ENCODE peak calls at places on chromosome 3, in four cellular contexts. L is activated B cell treated with CpG ODN at 0.5 μM for 24 hours; D is HS-27A; F is stimulated activated CD8-positive, alpha-beta memory T cell treated with anti-CD3 and anti-CD28 coated beads, Interleukin-4, amount 100 ng/mL, for 1 hour. S is an unnamed sample.

GRCh38 chr3:120227710-120228347 is 57.2 kb downstream of the GPR156 start:
- DNase-seq in L (no peak), D (no peak), F (no peak), S (no peak)

GRCh38 chr3:176566757-176567156 is 630.5 kb downstream of the TBL1XR1 start:
- DNase-seq in L (no peak), F (no peak), D (no peak), S (no peak)

GRCh38 chr3:123832712-123833397 is 51.3 kb downstream of the MYLK start:
- DNase-seq in L (no peak), F (no peak), D (no peak), S (no peak)

GRCh38 chr3:182983811-182984210 is 3.5 kb upstream of the DCUN1D1 start:
- DNase-seq in L (no peak), D (no peak), F (no peak), S (no peak)

GRCh38 chr3:44988073-44988472 is 12.0 kb downstream of the EXOSC7 start:
- DNase-seq in L (no peak), F (no peak), D (no peak), S (no peak)

GRCh38 chr3:105502333-105502732 is 135.6 kb downstream of the ALCAM start:
- DNase-seq in D (no peak), F (no peak), L (no peak), S (no peak)

GRCh38 chr3:127622772-127623576 is 6.0 kb upstream of the PODXL2 start:
- DNase-seq in L (no peak), F (no peak), D (no peak), S (no peak)

GRCh38 chr3:100682056-100682853 is 27.0 kb upstream of the TFG start:
- DNase-seq in D (no peak), L (no peak), F (no peak), S (no peak)

GRCh38 chr3:40518848-40519247 is 5.9 kb upstream of the ZNF621 start:
- DNase-seq in F (no peak), D (no peak), L (no peak), S (no peak)

GRCh38 chr3:171054921-171055320 is 28.4 kb upstream of the SLC2A2 start:
- DNase-seq in D (no peak), L (no peak), F (no peak), S (no peak)

GRCh38 chr3:52211268-52211891 is 13.4 kb downstream of the ALAS1 start:
- DNase-seq in F (no peak), D (no peak), L (no peak), S (no peak)

GRCh38 chr3:20104167-20104661 is 64.0 kb downstream of the KAT2B start:
- DNase-seq in F (no peak), L (no peak), D (no peak), S (no peak)

GRCh38 chr3:129278970-129279906 is 568 bp downstream of the HMCES start:
- DNase-seq in L (peak), F (peak), D (no peak), S (peak)

GRCh38 chr3:176584413-176585176 is 612.7 kb downstream of the TBL1XR1 start:
- DNase-seq in L (no peak), D (no peak), F (no peak), S (no peak)

GRCh38 chr3:13077431-13078157 is 4.4 kb upstream of the IQSEC1 start:
- DNase-seq in L (no peak), F (no peak), D (no peak), S (no peak)

GRCh38 chr3:1693145-1693544 is 405.5 kb upstream of the CNTN4 start:
- DNase-seq in L (no peak), D (no peak), F (no peak), S (no peak)

GRCh38 chr3:127497166-127497565 is 93.4 kb downstream of the TPRA1 start:
- DNase-seq in F (no peak), D (no peak), L (no peak), S (no peak)

GRCh38 chr3:77038468-77038927 is 1.4 kb upstream of the ROBO2 start:
- DNase-seq in F (no peak), D (peak), L (no peak), S (peak)